ENCODE peak calls at places on chromosome 21, in six cellular contexts. I, N, H, C, L and E are unnamed samples.

GRCh38 chr21:15514073-15514946 is 215.5 kb upstream of the USP25 start:
- DNase-seq in I (no peak), C (no peak), N (no peak), H (peak), L (no peak), E (no peak)

GRCh38 chr21:44497641-44498243 is 42.3 kb downstream of the KRTAP10-1 start:
- DNase-seq in N (no peak), H (no peak), C (no peak), I (no peak), L (no peak), E (no peak)

GRCh38 chr21:16193758-16194606 is 464.2 kb downstream of the USP25 start:
- DNase-seq in N (peak), H (peak), I (peak), L (peak), C (peak), E (peak)

GRCh38 chr21:31366825-31367224 is 22.8 kb upstream of the TIAM1 start:
- DNase-seq in N (peak), I (peak), L (no peak), H (peak), C (no peak), E (peak)

GRCh38 chr21:28018741-28019669 is 973.7 kb downstream of the LTN1 start:
- DNase-seq in N (no peak), H (no peak), C (peak), L (no peak), I (peak), E (no peak)

GRCh38 chr21:39730418-39731107 is 14.4 kb upstream of the IGSF5 start:
- DNase-seq in I (no peak), L (no peak), C (no peak), H (no peak), N (peak), E (no peak)

GRCh38 chr21:43611598-43612369 is 47.5 kb downstream of the HSF2BP start:
- DNase-seq in C (peak), L (peak), H (peak), N (peak), I (peak), E (peak)

GRCh38 chr21:34938079-34938764 is 110.9 kb downstream of the RUNX1 start:
- DNase-seq in C (no peak), L (no peak), I (peak), H (no peak), N (peak), E (peak)

GRCh38 chr21:33089439-33089838 is 19.5 kb downstream of the OLIG1 start:
- DNase-seq in I (no peak), C (no peak), N (peak), L (no peak), H (no peak), E (no peak)

GRCh38 chr21:43884012-43884860 is 19.2 kb downstream of the AGPAT3 start:
- DNase-seq in N (peak), C (peak), H (peak), L (no peak), I (no peak), E (peak)

DNA sequence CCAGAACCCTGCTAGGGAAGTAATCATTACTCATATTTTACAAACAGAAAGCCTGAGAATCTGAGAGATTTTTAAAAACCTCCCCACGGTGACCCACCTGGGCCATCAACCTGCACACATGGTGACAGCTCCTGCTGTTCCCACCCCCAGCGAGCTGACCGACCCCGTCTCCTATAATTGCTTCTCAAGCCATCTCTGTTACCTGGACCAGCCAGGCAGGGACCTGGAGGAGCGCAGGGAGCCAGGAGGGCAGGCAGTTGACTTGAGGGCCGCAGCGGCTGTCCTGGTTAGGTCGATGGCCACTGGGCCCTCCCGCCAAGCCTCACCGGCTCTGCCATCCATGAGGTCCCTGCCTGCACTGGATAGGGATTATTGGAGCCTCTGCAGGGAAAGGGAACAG is 7.7 kb downstream of the TFF2 start:
- DNase-seq in C (peak), I (no peak), N (no peak), H (no peak), L (no peak), E (no peak)
- H3K23ac ChIP-seq in C (no peak), I (no peak), N (no peak), H (no peak), L (peak), E (no peak)

DNA sequence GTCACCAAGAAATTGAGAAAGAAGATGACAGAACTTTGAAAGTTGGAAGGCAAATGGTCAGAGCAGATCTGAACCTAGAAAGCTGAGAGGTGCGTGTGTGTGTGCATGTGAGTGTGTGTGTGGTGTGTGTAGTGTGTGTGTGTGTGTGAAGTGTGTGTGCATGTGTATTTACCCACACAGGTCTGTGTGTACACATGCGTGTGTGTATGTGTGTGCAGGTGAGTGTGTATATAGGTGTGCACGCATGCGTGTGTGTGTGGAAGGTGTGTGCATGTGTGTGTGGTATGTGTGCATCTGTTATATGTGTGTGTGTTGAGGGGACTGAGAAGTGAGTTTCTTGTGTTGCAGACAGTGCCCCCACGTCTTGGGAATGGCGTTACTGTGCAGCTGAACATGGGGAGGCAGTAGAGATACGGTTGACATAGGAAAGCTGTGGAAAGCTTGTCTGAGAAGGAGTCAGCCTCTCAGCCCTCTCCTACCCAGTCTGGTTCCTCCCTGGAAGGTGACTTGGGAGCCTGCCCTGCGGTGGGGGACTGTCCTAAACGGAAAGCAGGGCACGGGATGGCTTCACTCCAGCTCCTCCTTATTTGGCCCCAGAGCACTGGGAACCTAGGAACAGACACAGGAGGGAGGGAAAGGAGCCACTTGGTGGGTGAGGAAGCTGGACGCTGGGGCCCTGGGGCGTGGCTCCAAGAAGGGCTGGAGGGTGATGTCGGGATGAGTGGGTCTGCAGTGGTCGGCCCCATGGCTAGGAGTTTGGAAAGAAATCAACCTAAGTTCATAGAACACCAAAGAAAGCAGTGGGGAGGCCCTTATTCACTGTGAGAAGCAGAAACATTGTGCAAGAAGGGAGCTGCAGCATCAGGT is 97.2 kb downstream of the PCBP3 start:
- DNase-seq in H (peak), C (no peak), L (no peak), N (no peak), I (no peak), E (no peak)
- H3K23ac ChIP-seq in H (no peak), C (no peak), L (no peak), N (peak), I (no peak), E (no peak)

GRCh38 chr21:42336065-42336464 is 14.7 kb downstream of the TFF2 start:
- DNase-seq in I (peak), N (peak), C (peak), H (peak), L (no peak), E (peak)

GRCh38 chr21:42332557-42332956 is 17.3 kb upstream of the TFF3 start:
- DNase-seq in N (no peak), H (no peak), L (no peak), I (no peak), C (no peak), E (no peak)

GRCh38 chr21:42337276-42337675 is 13.5 kb downstream of the TFF2 start:
- DNase-seq in I (no peak), N (no peak), C (no peak), L (no peak), H (no peak), E (no peak)

GRCh38 chr21:42330380-42331336 is 15.4 kb upstream of the TFF3 start:
- DNase-seq in I (no peak), H (no peak), L (no peak), N (no peak), C (no peak), E (no peak)

GRCh38 chr21:42331660-42332059 is 16.5 kb upstream of the TFF3 start:
- DNase-seq in L (no peak), C (no peak), H (no peak), N (no peak), I (no peak), E (no peak)
- H3K23ac ChIP-seq in L (no peak), C (no peak), H (no peak), N (no peak), I (no peak), E (no peak)

DNA sequence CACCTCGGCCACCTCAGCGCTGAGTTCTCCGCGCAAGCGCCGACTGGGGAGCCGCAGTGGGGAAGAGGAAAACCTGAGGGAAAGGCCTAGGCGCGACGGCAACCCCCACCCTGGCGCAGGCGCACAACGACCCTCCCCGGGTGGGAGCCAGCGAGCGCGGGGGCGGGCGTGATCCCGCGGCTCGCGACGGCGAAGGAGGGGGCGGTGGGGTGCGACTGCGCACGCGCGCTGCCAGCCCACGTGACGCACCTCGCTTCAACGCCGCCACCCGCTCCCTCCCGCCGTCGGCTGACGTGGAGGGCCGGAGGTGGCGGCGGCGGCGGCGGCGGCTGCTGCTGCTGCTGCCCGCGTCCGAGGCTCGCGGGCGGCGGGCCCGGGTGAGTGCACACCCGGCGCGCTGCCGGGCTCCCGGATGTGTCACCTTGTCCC is at the start of the genes PIGP and TTC3:
- DNase-seq in N (peak), I (peak), L (peak), H (peak), C (peak), E (peak)
- H3K23ac ChIP-seq in N (no peak), I (peak), L (peak), H (peak), C (no peak), E (peak)

DNA sequence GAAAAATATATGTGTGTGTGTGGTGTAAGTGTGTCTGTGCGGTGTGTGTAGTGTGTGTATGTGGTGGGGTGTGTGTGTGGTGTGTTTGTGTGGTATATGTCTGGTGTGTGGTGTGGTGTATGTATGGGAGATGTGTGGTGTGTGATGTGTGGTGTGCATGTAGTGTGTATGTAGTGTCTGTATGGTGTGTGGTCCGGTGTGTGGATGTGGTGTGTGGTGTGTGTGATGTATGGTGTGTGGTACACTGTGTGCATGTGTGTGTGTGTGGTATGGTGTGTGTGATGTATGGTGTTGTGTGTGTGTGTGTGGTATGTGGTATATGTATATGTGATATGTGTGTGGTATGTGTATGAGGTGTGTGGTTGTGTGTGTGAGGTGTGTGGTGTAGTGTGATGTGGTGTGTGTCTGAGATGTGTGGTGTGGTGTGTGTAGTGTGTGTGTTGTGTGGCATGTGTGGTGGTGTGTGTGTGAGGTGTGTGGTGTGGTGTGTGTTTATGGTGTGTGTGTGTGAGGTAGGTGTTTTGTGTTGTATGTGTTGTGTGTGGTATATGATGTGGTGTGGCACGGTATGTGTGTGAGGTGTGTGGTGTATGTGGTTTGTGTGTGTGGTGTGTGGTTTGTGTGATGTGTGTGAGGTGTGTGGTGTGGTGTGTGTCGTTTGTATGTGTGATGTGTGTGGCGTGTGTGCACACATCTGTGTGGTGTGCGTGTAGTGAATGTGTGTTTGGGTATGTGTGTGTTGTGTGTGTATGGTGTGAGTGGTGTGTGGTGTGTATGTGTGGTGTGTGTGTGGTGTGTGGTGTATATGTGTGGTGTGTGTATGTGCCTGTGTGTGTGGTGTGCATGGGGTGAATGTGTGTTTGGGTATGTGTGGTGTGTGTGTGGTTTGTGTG is 35.3 kb upstream of the ABCG1 start:
- DNase-seq in C (no peak), L (no peak), H (no peak), N (no peak), I (no peak), E (no peak)
- H3K23ac ChIP-seq in C (no peak), L (peak), H (no peak), N (peak), I (no peak), E (no peak)

GRCh38 chr21:46441331-46441730 is 17.4 kb upstream of the DIP2A start:
- DNase-seq in I (no peak), N (no peak), L (no peak), C (no peak), H (no peak), E (no peak)

GRCh38 chr21:46443910-46444309 is 14.8 kb upstream of the DIP2A start:
- DNase-seq in N (no peak), L (no peak), C (no peak), H (peak), I (no peak), E (no peak)

GRCh38 chr21:46441961-46442498 is 16.7 kb upstream of the DIP2A start:
- DNase-seq in N (no peak), L (no peak), H (no peak), C (no peak), I (no peak), E (no peak)

GRCh38 chr21:46439906-46440305 is 18.8 kb upstream of the DIP2A start:
- DNase-seq in H (no peak), I (no peak), N (no peak), C (no peak), L (no peak), E (no peak)

GRCh38 chr21:46442938-46443337 is 15.8 kb upstream of the DIP2A start:
- DNase-seq in H (no peak), I (no peak), L (no peak), C (no peak), N (no peak), E (no peak)
- H3K23ac ChIP-seq in H (no peak), I (no peak), L (no peak), C (no peak), N (no peak), E (no peak)

DNA sequence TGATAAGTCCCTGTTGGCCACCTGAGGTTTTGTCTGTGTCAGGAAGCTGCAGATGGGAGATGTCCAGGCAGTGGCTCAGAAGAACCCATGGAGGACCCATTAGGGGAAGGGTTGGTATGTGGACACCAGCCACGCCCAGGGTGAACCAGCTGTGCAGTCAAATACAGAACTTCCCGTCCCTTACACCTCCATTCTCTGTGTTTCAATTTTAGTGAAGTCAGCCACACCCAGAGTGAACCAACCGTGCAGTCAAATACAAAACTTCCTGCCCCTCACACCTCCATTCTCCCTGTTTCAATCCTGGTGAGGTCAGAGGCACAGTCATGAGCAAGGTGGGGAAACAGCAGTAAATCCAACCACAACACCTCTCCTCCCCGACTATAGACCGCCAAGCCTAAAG is 27.4 kb downstream of the BACE2 start:
- DNase-seq in C (no peak), H (no peak), I (no peak), N (no peak), L (no peak), E (no peak)
- H3K23ac ChIP-seq in C (no peak), H (no peak), I (no peak), N (no peak), L (no peak), E (no peak)

GRCh38 chr21:26099610-26100219 is 70.9 kb downstream of the APP start:
- DNase-seq in I (peak), N (peak), H (peak), C (no peak), L (no peak), E (no peak)
- H3K23ac ChIP-seq in I (no peak), N (no peak), H (no peak), C (no peak), L (no peak), E (no peak)

GRCh38 chr21:29083306-29083705 is 9.9 kb upstream of the CCT8 start:
- DNase-seq in H (no peak), L (no peak), N (no peak), I (no peak), C (no peak), E (no peak)

GRCh38 chr21:29082416-29082815 is 9.0 kb upstream of the CCT8 start:
- DNase-seq in C (peak), N (no peak), L (no peak), H (no peak), I (no peak), E (no peak)

GRCh38 chr21:29084372-29084771 is 10.9 kb upstream of the CCT8 start:
- DNase-seq in C (no peak), I (no peak), N (no peak), H (no peak), L (no peak), E (no peak)

GRCh38 chr21:29080454-29080930 is 7.0 kb upstream of the CCT8 start:
- DNase-seq in C (no peak), L (no peak), N (no peak), H (no peak), I (peak), E (no peak)

DNA sequence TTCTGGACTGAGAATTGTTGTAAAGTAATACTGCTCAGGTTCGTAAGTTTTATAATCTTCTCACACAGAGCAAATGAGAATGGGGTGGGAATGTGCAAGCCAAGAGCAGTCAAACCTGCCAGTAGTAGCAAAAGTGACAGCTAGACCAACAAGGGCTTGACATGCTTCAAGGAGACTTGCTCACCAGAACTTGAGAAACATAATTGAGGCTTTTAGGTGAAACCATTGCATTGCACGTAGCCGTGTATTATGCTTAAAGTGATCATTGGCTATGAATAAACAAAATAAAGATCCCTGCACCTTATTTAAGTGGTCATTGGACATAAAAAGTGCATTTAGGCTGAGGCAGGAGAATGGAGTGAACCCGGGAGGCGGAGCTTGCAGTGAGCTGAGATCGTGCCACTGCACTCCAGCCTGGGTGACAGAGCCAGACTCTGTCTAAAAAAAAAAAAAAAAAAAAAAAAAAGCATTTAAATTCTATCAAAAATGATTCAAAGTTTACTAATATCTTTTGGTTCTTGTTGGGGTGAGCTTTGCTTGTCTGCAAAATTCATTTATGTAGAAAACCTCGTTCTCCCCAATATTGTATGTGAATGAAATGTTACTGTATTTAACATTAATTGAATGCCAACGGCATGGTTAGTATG is 11.8 kb upstream of the CCT8 start:
- DNase-seq in L (no peak), I (no peak), C (no peak), N (no peak), H (no peak), E (no peak)
- H3K23ac ChIP-seq in L (no peak), I (no peak), C (no peak), N (no peak), H (no peak), E (no peak)